ENCODE peak calls at places on chromosome 21, in seven cellular contexts. O, J, W, V, Z, Q and F are unnamed samples.

GRCh38 chr21:30336596-30336995 is 898 bp downstream of the KRTAP27-1 start:
- DNase-seq in J (no peak), Z (no peak), O (no peak), V (no peak), W (no peak), Q (peak), F (no peak)

GRCh38 chr21:34065015-34065414 is 8.4 kb upstream of the MRPS6 start:
- DNase-seq in Q (no peak), Z (no peak), O (no peak), J (no peak), V (no peak), W (no peak), F (no peak)

GRCh38 chr21:33901421-33902288 is 13.9 kb downstream of the ATP5PO start:
- DNase-seq in J (peak), Q (peak), O (no peak), Z (peak), V (no peak), W (peak), F (no peak)

GRCh38 chr21:42614391-42614790 is 39.0 kb upstream of the PDE9A start:
- DNase-seq in W (no peak), V (no peak), O (peak), J (no peak), Q (no peak), Z (no peak), F (peak)

GRCh38 chr21:38440746-38441145 is 57.5 kb downstream of the ERG start:
- DNase-seq in J (no peak), V (no peak), Z (peak), Q (peak), W (no peak), O (no peak), F (no peak)

GRCh38 chr21:35010450-35010849 is 38.7 kb downstream of the RUNX1 start:
- DNase-seq in W (no peak), V (no peak), J (no peak), Z (no peak), Q (no peak), O (no peak), F (no peak)

GRCh38 chr21:14741237-14741636 is 195.1 kb upstream of the SAMSN1 start:
- DNase-seq in V (no peak), W (peak), Q (no peak), J (no peak), O (no peak), Z (no peak), F (no peak)

GRCh38 chr21:46054447-46054846 is 43.5 kb upstream of the COL6A2 start:
- DNase-seq in Q (peak), O (peak), Z (no peak), J (no peak), W (no peak), V (no peak), F (no peak)

GRCh38 chr21:35840197-35840799 is 220.0 kb downstream of the SETD4 start:
- DNase-seq in W (peak), V (peak), Q (peak), O (no peak), J (peak), Z (peak), F (peak)

GRCh38 chr21:40768056-40768455 is 78.9 kb downstream of the DSCAM start:
- DNase-seq in Z (no peak), O (no peak), W (peak), Q (no peak), J (no peak), V (no peak), F (no peak)

GRCh38 chr21:44090332-44090731 is 16.9 kb upstream of the PWP2 start:
- DNase-seq in W (no peak), Z (no peak), Q (no peak), V (no peak), O (no peak), J (peak), F (no peak)